ENCODE peak calls at places on chromosomes 1 and 21, in seven cellular contexts. P, A, K, L, Y, Q and R are unnamed samples. For H3K4me1, the result is how much of the 10 kb centered on the place peaks cover.

GRCh38 chr1:151060241-151061011 is at the start of gene MLLT11:
- DNase-seq in Y (peak), L (peak), A (peak), Q (no peak), P (no peak), K (no peak), R (peak)

GRCh38 chr1:230073371-230074035 is 6.5 kb downstream of the GALNT2 start:
- DNase-seq in K (no peak), L (no peak), A (no peak), Y (no peak), P (no peak), Q (no peak), R (peak)

GRCh38 chr1:22611530-22611947 is 24.9 kb upstream of the C1QA start:
- DNase-seq in L (peak), Y (peak), A (no peak), P (peak), K (peak), Q (peak), R (peak)

GRCh38 chr1:40861227-40862003 is 748 bp downstream of the CITED4 start:
- DNase-seq in P (no peak), Q (peak), L (no peak), K (no peak), Y (peak), A (no peak), R (peak)

GRCh38 chr1:240816472-240816871 is 204.5 kb upstream of the GREM2 start:
- DNase-seq in L (no peak), Q (no peak), A (no peak), K (no peak), Y (no peak), P (no peak), R (no peak)

GRCh38 chr1:65471901-65472332 is 51.4 kb downstream of the LEPR start:
- DNase-seq in A (no peak), P (no peak), L (no peak), K (no peak), Y (no peak), Q (no peak), R (no peak)

GRCh38 chr21:15654171-15654570 is 75.6 kb upstream of the USP25 start:
- DNase-seq in Y (no peak), K (no peak), L (no peak), Q (no peak), A (no peak), P (no peak), R (no peak)

GRCh38 chr1:89607888-89608626 is 24.9 kb upstream of the LRRC8C start:
- DNase-seq in A (peak), Y (peak), Q (no peak), L (no peak), K (no peak), P (no peak), R (no peak)

GRCh38 chr1:91842056-91842455 is 43.9 kb downstream of the TGFBR3 start:
- DNase-seq in A (no peak), L (no peak), P (no peak), K (no peak), Y (no peak), Q (no peak), R (no peak)

GRCh38 chr1:54615531-54616245 is 7.6 kb downstream of the FAM151A start:
- DNase-seq in Q (no peak), A (peak), Y (no peak), L (no peak), P (peak), K (no peak), R (no peak)

GRCh38 chr1:162070825-162071224 is 1.3 kb downstream of the NOS1AP start:
- DNase-seq in P (no peak), Y (no peak), K (no peak), L (no peak), A (no peak), Q (no peak), R (peak)

GRCh38 chr1:196317535-196318522 is 290.4 kb downstream of the KCNT2 start:
- DNase-seq in Q (no peak), L (peak), A (no peak), K (peak), Y (no peak), P (no peak), R (peak)

GRCh38 chr1:117653195-117653594 is 47.3 kb downstream of the TENT5C start:
- DNase-seq in L (no peak), K (no peak), Y (no peak), A (no peak), P (no peak), Q (no peak), R (no peak)

GRCh38 chr1:17276568-17276967 is 27.7 kb downstream of the PADI3 start:
- DNase-seq in L (no peak), A (no peak), P (peak), Y (peak), Q (peak), K (no peak), R (no peak)

GRCh38 chr1:218101409-218101808 is 183.7 kb upstream of the RRP15 start:
- DNase-seq in L (no peak), A (no peak), K (no peak), P (no peak), Y (no peak), Q (no peak), R (no peak)

GRCh38 chr1:181680871-181681270 is 197.6 kb downstream of the CACNA1E start:
- DNase-seq in K (no peak), P (no peak), Q (no peak), L (no peak), Y (no peak), A (no peak), R (no peak)

GRCh38 chr21:33951276-33952178 is 35.9 kb upstream of the ATP5PO start:
- DNase-seq in K (no peak), Q (no peak), L (no peak), A (no peak), Y (no peak), P (no peak), R (no peak)

GRCh38 chr1:112522621-112523020 is 13.9 kb downstream of the WNT2B start:
- DNase-seq in Q (no peak), A (no peak), P (no peak), Y (no peak), K (no peak), L (no peak), R (peak)

GRCh38 chr21:40846057-40846456 is 901 bp downstream of the DSCAM start:
- DNase-seq in Y (no peak), L (no peak), P (no peak), A (no peak), K (no peak), Q (no peak), R (no peak)

GRCh38 chr1:201299968-201300367 is 16.7 kb downstream of the PKP1 start:
- DNase-seq in P (no peak), Q (peak), L (no peak), K (no peak), Y (peak), A (no peak), R (no peak)

GRCh38 chr1:18932387-18932786 is 24.1 kb downstream of the IFFO2 start:
- DNase-seq in L (no peak), Y (peak), Q (no peak), K (no peak), P (no peak), A (no peak), R (no peak)

GRCh38 chr1:53412285-53413174 is 46.7 kb upstream of the DMRTB1 start:
- DNase-seq in A (no peak), Q (no peak), Y (no peak), L (no peak), P (no peak), K (no peak), R (peak)

GRCh38 chr21:17795084-17796036 is 23.8 kb downstream of the C21orf91 start:
- DNase-seq in P (no peak), Y (no peak), Q (no peak), A (no peak), L (no peak), K (no peak), R (no peak)

GRCh38 chr1:30778156-30778978 is 20.8 kb upstream of the LAPTM5 start:
- DNase-seq in Y (peak), K (no peak), A (peak), L (peak), Q (peak), P (peak), R (no peak)

GRCh38 chr1:178096421-178096820 is 2.5 kb downstream of the RASAL2 start:
- DNase-seq in Q (no peak), L (no peak), P (no peak), A (no peak), Y (no peak), K (no peak), R (no peak)

GRCh38 chr1:234478152-234478480 is 863 bp downstream of the TARBP1 start:
- DNase-seq in Q (peak), P (no peak), A (no peak), L (peak), K (peak), Y (peak), R (no peak)

GRCh38 chr1:176206006-176206960 is 803 bp downstream of the COP1 start:
- DNase-seq in Q (peak), L (peak), P (no peak), Y (peak), K (peak), A (no peak), R (peak)

GRCh38 chr1:214494706-214495105 is 56.7 kb downstream of the PTPN14 start:
- DNase-seq in K (no peak), A (no peak), Y (no peak), L (no peak), Q (no peak), P (peak), R (no peak)

GRCh38 chr1:183634429-183635065 is 1.0 kb downstream of the ARPC5 start:
- DNase-seq in Y (no peak), L (no peak), P (no peak), Q (no peak), K (no peak), A (no peak), R (no peak)

GRCh38 chr1:180201451-180202200 is 28.4 kb upstream of the LHX4 start:
- DNase-seq in Q (no peak), A (no peak), P (no peak), L (no peak), Y (no peak), K (no peak), R (no peak)

GRCh38 chr1:196078691-196079090 is 529.5 kb downstream of the KCNT2 start:
- DNase-seq in Y (no peak), P (no peak), A (no peak), Q (no peak), L (no peak), K (no peak), R (no peak)

GRCh38 chr1:54287176-54287650 is 87.2 kb downstream of the MRPL37 start:
- DNase-seq in A (peak), L (peak), Q (peak), K (no peak), Y (peak), P (peak), R (peak)

GRCh38 chr1:200211157-200211556 is 183.6 kb downstream of the NR5A2 start:
- DNase-seq in Y (no peak), P (no peak), Q (no peak), L (no peak), K (no peak), A (no peak), R (no peak)

GRCh38 chr21:43743934-43744333 is 25.0 kb downstream of the PDXK start:
- DNase-seq in P (no peak), Y (no peak), L (no peak), Q (no peak), K (no peak), A (no peak), R (no peak)

GRCh38 chr21:43881283-43881682 is 16.3 kb downstream of the AGPAT3 start:
- DNase-seq in Y (no peak), P (no peak), Q (no peak), K (no peak), L (no peak), A (no peak), R (no peak)

GRCh38 chr1:240237305-240237721 is 145.6 kb downstream of the FMN2 start:
- DNase-seq in L (no peak), K (no peak), A (no peak), Y (peak), Q (no peak), P (no peak), R (no peak)

DNA sequence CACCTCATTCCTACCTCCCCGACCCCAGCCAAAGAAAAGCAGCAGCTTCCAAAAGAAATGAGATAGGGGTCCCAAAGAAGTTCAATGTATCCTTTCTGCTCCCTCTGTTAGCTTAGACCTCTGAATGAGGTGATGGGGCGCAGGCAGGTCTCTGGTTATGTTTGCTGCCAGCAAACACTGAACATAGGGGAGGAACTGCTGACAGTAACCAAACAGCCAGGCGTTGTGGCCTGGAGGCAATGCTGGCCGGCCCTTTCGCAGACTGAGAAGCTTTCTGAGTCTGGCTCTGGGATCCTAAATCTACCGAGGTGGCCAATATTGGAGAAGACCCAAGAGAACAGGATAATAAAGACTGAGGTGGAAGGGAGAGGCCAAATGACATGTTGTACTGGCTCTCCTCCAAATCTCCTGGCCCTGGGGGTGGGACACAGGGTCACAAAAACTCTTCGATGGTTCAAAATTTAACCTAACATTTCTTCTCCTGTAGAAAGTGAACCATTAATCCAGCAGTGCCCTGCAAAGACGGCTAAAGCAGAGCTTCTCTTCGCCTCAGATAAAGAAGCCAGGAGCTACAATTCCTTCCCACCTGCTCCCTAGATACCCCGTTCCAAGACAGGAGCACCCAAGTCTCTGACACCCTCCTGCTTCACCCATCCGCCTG is 19.6 kb downstream of the SSR2 start:
- DNase-seq in P (no peak), Q (no peak), K (peak), L (no peak), Y (no peak), A (no peak), R (no peak)
- H3K4me1 ChIP-seq in P (under half), Q (under half), K (half or more), L (under half), Y (under half), A (under half), R (under half)

DNA sequence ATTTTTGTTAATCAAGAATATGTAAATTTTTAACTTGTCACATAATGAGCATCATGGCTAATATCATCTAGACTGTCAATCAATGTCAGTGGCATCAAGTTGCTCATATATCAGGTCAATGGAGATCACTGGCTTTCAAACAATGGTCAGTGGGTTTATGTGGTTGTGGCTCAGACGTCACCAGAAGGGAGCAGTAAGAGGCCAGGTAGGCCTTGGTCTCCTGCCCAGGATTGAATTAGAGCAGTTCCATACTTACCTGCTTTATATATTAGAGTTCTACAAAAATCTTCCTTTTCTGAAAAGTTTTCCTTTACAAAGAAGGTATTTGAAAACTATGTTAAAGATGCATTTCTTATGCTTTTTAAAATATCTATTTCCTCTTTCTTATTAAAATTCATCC is 206.3 kb upstream of the B3GALT2 start:
- DNase-seq in Y (no peak), Q (no peak), P (no peak), K (no peak), A (no peak), L (no peak), R (no peak)
- TF ChIP-seq CTCF in Y (no peak), Q (no peak), P (no peak), K (no peak), A (no peak), L (no peak), R (peak)

DNA sequence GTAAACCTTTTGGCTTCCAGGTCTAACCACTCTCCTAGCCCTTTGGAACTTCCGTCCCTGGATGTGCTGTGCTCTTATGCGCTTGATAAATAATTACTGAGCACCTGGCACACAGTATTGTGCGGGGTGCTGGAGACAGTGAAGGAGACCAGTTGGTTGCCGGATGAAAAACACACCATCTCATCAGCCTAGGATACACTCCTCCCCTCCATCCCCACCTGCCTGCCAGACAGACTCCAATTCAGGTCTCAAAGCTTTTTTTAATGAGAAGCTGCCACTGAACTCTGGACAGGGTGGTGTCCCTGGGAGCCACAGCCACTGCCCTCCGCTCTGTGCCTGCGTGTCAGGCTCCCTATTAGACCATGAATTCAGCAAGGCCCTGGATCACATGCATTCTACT is 9.2 kb downstream of the GNB1 start:
- DNase-seq in L (no peak), A (no peak), K (no peak), Y (no peak), P (no peak), Q (no peak), R (no peak)
- H3K4me1 ChIP-seq in L (under half), A (under half), K (half or more), Y (under half), P (under half), Q (under half), R (under half)

DNA sequence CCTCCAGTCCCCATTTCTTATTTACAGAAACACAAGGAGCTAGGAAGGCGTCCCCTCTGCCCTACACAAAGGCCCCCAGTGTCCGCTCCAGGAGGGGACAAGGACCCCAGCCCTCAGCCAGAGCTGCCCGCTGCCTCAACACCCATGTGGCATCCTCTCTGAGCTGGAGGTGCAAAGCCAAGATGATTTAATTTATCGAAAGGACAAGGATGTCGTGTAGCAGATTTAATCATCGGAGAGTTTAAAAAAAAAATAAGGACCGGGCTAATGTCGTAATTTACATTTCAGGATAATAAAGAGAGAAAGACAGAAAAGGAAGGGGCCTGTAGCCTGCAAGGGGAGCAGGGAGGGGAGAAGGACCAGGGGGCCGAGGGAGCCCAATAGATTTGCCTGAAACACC is 68.3 kb upstream of the CASZ1 start:
- DNase-seq in A (no peak), P (no peak), K (no peak), Q (no peak), Y (no peak), L (no peak), R (no peak)
- TF ChIP-seq CTCF in A (no peak), P (no peak), K (no peak), Q (no peak), Y (no peak), L (no peak), R (no peak)